ENCODE peak calls at places on chromosome 17, in five cellular contexts. S is body of pancreas, X is DND-41, R is uterus, L is cardiac muscle cell. Z is an unnamed sample.

GRCh38 chr17:30005709-30006320 is 64.4 kb downstream of the EFCAB5 start:
- DNase-seq in R (no peak), X (no peak), L (peak; percentile 73), S (no peak), Z (no peak)

GRCh38 chr17:4147751-4148310 is 4.8 kb downstream of the CYB5D2 start:
- DNase-seq in S (no peak), X (no peak), L (no peak), R (no peak), Z (no peak)

GRCh38 chr17:57984936-57985674 is 2.9 kb downstream of the VEZF1 start:
- DNase-seq in L (no peak), R (no peak), X (no peak), S (no peak), Z (no peak)

GRCh38 chr17:83067718-83068261 is 11.6 kb upstream of the METRNL start:
- DNase-seq in X (no peak), S (no peak), R (no peak), L (peak; percentile 30), Z (no peak)

GRCh38 chr17:50102164-50102991 is 7.2 kb downstream of the PDK2 start:
- DNase-seq in R (no peak), L (no peak), S (peak; percentile 97), X (no peak), Z (peak; percentile 40)

GRCh38 chr17:10337976-10338375 is 34.8 kb downstream of the MYH13 start:
- DNase-seq in S (no peak), X (no peak), L (peak; percentile 49), R (no peak), Z (no peak)

GRCh38 chr17:68909066-68909465 is 46.1 kb downstream of the ABCA8 start:
- DNase-seq in S (peak; percentile 5), R (peak; percentile 83), X (no peak), L (peak; percentile 93), Z (no peak)

GRCh38 chr17:28763804-28764266 is 20.0 kb downstream of the TRAF4 start:
- DNase-seq in S (peak; percentile 92), R (peak; percentile 85), L (peak; percentile 83), X (peak; percentile 79), Z (peak; percentile 54)

GRCh38 chr17:58382885-58383248 is 30.9 kb upstream of the SUPT4H1 start:
- DNase-seq in L (no peak), S (peak; percentile 62), R (no peak), X (no peak), Z (no peak)

GRCh38 chr17:8121531-8122390 is 2.1 kb downstream of the HES7 start:
- DNase-seq in S (peak; percentile 59), L (peak; percentile 66), R (peak; percentile 62), X (peak; percentile 29), Z (no peak)

GRCh38 chr17:55699178-55699865 is 23.3 kb downstream of the TMEM100 start:
- DNase-seq in L (no peak), X (no peak), S (peak; percentile 7), R (peak; percentile 31), Z (no peak)

GRCh38 chr17:63954402-63955063 is 18.2 kb downstream of the SCN4A start:
- DNase-seq in S (no peak), R (no peak), X (peak; percentile 76), L (no peak), Z (no peak)

GRCh38 chr17:51805765-51806164 is 352.7 kb downstream of the CA10 start:
- DNase-seq in S (peak; percentile 53), L (no peak), R (no peak), X (no peak), Z (no peak)

GRCh38 chr17:67663445-67663844 is 54.3 kb upstream of the NOL11 start:
- DNase-seq in R (no peak), X (no peak), L (no peak), S (no peak), Z (no peak)

GRCh38 chr17:58337600-58338453 is 9.2 kb upstream of the TSPOAP1 start:
- DNase-seq in R (peak; percentile 70), S (peak; percentile 43), X (peak; percentile 98), L (peak; percentile 96), Z (no peak)

DNA sequence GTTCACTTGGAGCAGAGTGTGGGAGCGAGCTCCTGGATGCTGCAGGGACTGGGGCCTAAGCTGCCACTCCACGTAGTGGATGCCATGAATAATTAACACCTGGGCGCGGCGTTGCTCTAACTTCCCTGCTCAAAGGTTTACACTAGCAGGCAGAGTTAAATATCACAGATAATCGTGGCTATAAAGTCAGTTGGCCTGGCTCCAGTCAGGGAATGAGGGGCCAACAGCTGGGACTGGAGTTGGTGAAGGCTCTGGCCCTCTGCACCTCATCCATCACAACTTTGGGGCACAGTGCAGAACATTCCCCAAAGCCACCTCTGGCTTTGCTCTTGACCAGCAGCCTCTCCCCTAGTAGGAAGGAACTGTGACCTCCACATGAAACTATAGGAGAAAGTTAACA is 10.9 kb downstream of the HOXB4 start:
- DNase-seq in R (no peak), X (no peak), S (no peak), L (no peak), Z (no peak)
- H3K27ac ChIP-seq in R (no peak overlapping the region), X (no peak overlapping the region), S (no peak overlapping the region), L (no peak overlapping the region), Z (no peak overlapping the region)

GRCh38 chr17:45127209-45127582 is 5.1 kb downstream of the PLCD3 start:
- DNase-seq in S (no peak), X (no peak), R (no peak), L (no peak), Z (no peak)

GRCh38 chr17:45123076-45123770 is 9.1 kb downstream of the PLCD3 start:
- DNase-seq in L (no peak), X (no peak), R (no peak), S (no peak), Z (no peak)

GRCh38 chr17:45125509-45125908 is 6.8 kb downstream of the PLCD3 start:
- DNase-seq in S (no peak), X (no peak), L (no peak), R (no peak), Z (no peak)

GRCh38 chr17:45121055-45121454 is 11.3 kb downstream of the PLCD3 start:
- DNase-seq in S (no peak), L (no peak), X (no peak), R (no peak), Z (no peak)

DNA sequence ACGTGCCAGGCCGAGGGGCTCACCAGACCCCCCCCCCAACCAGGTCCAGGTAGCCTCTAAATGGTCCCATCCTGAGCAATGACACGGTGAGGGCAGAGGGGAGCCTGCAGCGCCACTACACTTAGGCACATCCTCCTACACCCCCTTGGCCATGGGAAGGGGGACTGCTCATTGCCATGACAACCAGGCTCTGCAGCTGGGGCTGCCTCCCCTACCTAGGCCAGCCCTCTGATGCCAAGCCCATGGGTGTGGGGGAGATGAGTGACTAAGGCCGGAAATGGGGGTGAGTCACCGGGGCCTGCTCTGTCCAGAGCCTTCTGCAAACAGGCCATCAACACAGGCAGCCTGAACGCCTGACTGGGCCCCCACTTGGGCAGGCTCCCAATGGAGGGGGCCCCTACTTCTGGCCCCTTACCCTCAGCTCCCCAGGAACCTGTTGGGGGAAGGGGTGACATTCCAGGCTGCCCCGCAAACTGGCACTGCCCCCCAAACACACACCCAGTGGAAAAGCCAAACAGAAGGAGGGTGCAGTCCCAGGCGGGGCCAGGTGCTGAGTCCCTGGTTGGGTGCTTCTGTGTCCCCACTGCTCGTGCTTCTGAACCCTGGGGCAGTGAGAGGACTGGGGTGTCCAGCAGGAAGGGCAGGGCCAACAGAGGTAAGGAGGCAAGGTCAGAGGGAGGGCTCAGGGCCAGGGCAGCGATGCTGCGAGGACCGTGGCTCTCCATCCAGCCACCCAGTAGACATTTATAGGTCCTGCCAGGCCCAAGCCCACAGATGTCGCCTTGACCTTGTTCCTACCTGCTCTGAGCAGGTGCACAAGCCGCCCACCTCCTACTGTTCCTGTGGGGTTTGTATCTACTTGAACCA is 8.2 kb downstream of the PLCD3 start:
- DNase-seq in R (peak; percentile 89), X (no peak), S (no peak), L (peak; percentile 89), Z (no peak)
- H3K27ac ChIP-seq in R (peak overlapping the region; percentile 68), X (no peak overlapping the region), S (no peak overlapping the region), L (no peak overlapping the region), Z (no peak overlapping the region)

GRCh38 chr17:13417551-13417950 is 184.2 kb downstream of the HS3ST3A1 start:
- DNase-seq in X (no peak), R (no peak), L (no peak), S (no peak), Z (no peak)

GRCh38 chr17:13421581-13421980 is 180.1 kb downstream of the HS3ST3A1 start:
- DNase-seq in L (no peak), S (no peak), R (no peak), X (no peak), Z (no peak)

GRCh38 chr17:13418891-13419290 is 182.8 kb downstream of the HS3ST3A1 start:
- DNase-seq in R (no peak), X (no peak), L (no peak), S (no peak), Z (no peak)

GRCh38 chr17:13419676-13420075 is 182.1 kb downstream of the HS3ST3A1 start:
- DNase-seq in L (no peak), R (no peak), X (no peak), S (no peak), Z (no peak)

GRCh38 chr17:13420294-13421277 is 181.1 kb downstream of the HS3ST3A1 start:
- DNase-seq in S (no peak), X (no peak), R (no peak), L (peak; percentile 85), Z (no peak)
- H3K27ac ChIP-seq in S (no peak overlapping the region), X (no peak overlapping the region), R (no peak overlapping the region), L (no peak overlapping the region), Z (no peak overlapping the region)

DNA sequence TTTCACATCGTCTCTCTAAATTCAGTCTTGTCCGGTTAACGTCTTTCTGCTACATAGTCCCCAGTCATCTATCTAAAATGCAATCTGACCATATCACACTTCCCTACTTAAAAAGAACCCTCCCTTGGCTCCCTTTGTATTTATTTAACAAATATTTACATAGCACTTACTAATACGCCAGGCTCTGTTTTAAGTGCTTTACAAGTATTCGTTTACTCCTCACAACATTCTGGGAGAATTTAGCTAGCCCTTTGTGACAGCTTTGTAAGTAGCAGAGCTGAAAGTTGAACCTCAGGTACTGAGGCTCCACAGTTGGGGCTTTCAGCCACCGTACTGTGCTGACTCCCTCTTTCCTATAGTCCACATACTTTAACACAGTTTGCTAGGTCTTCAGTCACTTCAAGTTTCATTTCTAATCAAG is 9.2 kb downstream of the PAFAH1B1 start:
- DNase-seq in L (no peak), R (no peak), X (no peak), S (no peak), Z (no peak)
- H3K27ac ChIP-seq in L (peak overlapping the region; percentile 72), R (no peak overlapping the region), X (no peak overlapping the region), S (no peak overlapping the region), Z (no peak overlapping the region)

DNA sequence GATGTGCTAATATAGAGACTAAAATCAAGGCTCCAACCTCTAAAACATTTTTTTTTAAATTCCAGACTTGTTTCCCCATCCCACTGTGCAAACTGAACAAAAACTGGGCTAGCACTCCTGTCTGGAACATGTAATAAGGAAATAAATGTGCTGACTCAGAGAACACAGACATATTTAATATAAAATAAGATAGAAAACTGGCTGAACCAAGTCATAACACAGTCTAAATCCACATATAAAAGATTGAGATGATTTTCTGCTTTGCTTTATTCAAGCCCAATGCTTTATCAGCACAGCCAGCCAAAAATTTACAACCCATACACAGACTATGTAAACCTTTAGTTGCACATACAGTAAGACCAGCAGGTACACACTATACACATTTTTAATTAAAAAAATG is 1.5 kb downstream of the STAT3 start:
- DNase-seq in L (no peak), R (no peak), S (no peak), X (no peak), Z (no peak)
- H3K27ac ChIP-seq in L (peak overlapping the region; percentile 93), R (peak overlapping the region; percentile 99), S (peak overlapping the region; percentile 99), X (no peak overlapping the region), Z (peak overlapping the region; percentile 96)

Z was measured in caudate nucleus.